ENCODE peak calls at places on chromosomes 7 and 10, in nine cellular contexts. Z is CD8-positive, alpha-beta T cell; D is GM23248; N is K562; K is HCT116; C is small intestine; P is tibial nerve; G is left ventricle myocardium inferior; S is MM.1S. V is an unnamed sample. For H3K36me3 and H3K4me1, the result is how much of the 10 kb centered on the place peaks cover.

GRCh38 chr7:142992427-142992826 is 30.3 kb upstream of the KEL start:
- DNase-seq in G (no peak), K (no peak), Z (no peak), C (no peak), S (peak), P (no peak), D (no peak), N (no peak), V (no peak)

GRCh38 chr7:56099653-56100052 is 6.6 kb downstream of the CHCHD2 start:
- DNase-seq in G (no peak), D (no peak), C (no peak), S (no peak), Z (no peak), K (no peak), P (no peak), N (no peak), V (no peak)

GRCh38 chr10:13834581-13835286 is 248.0 kb downstream of the PRPF18 start:
- DNase-seq in S (no peak), P (no peak), N (no peak), G (no peak), D (no peak), C (no peak), K (no peak), Z (no peak), V (no peak)

GRCh38 chr7:93719546-93719945 is 145.0 kb upstream of the CALCR start:
- DNase-seq in G (no peak), K (no peak), C (no peak), D (peak), S (no peak), N (no peak), P (no peak), Z (no peak), V (no peak)

GRCh38 chr10:117885206-117885605 is 161.5 kb downstream of the RAB11FIP2 start:
- DNase-seq in Z (no peak), C (no peak), P (no peak), D (peak), S (no peak), K (no peak), N (no peak), G (no peak), V (no peak)

GRCh38 chr7:129095258-129095657 is 40.3 kb upstream of the TNPO3 start:
- DNase-seq in Z (peak), D (no peak), C (peak), N (no peak), K (no peak), S (peak), P (no peak), G (no peak), V (no peak)

GRCh38 chr10:17479015-17479615 is 24.7 kb upstream of the ST8SIA6 start:
- DNase-seq in Z (no peak), N (no peak), K (no peak), C (no peak), S (no peak), G (no peak), D (peak), P (no peak), V (no peak)

GRCh38 chr7:80335473-80336232 is 176.2 kb downstream of the GNAT3 start:
- DNase-seq in K (no peak), D (no peak), C (peak), G (no peak), P (no peak), S (no peak), Z (no peak), N (no peak), V (no peak)

GRCh38 chr10:48296699-48297098 is 9.8 kb upstream of the MAPK8 start:
- DNase-seq in G (no peak), D (no peak), N (no peak), C (no peak), K (no peak), Z (no peak), P (no peak), S (no peak), V (no peak)

GRCh38 chr10:118565301-118566075 is 30.0 kb downstream of the PRLHR start:
- DNase-seq in S (no peak), G (no peak), C (no peak), D (no peak), Z (no peak), P (no peak), K (no peak), N (no peak), V (no peak)

GRCh38 chr7:144995495-144995894 is 159.6 kb upstream of the TPK1 start:
- DNase-seq in S (no peak), G (no peak), N (no peak), K (no peak), P (no peak), Z (no peak), D (no peak), C (no peak), V (no peak)

GRCh38 chr10:125061557-125062243 is 98.7 kb downstream of the CTBP2 start:
- DNase-seq in P (no peak), C (no peak), Z (no peak), D (no peak), N (no peak), S (no peak), G (no peak), K (no peak), V (no peak)

GRCh38 chr7:35596061-35596460 is 98.9 kb downstream of the HERPUD2 start:
- DNase-seq in S (no peak), Z (no peak), P (no peak), D (peak), G (no peak), K (no peak), C (peak), N (no peak), V (no peak)

DNA sequence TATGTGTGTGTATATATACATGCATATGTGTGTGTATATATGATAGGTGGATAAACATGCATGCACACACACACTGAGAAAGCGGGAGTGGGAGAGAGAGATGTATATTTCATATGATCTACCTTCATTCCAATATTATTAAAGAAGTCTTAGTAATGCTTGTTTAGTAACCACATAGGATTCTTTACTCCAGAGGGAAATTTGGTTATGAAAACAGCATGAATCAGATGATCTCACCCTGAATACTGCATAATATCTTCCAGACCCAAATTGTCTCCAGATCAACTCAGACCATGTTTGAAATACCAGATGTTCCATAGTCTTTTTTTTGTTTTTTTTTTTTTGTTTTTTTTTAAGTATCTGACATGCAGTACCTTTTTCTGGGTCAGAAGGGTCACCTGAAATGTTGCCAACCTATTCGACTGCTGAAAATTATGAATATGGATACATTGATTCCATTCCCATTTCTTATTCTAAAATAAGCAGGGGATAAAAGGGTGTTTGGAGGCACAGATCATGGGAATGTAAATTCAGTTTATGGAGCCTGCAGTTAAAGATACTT is 17.4 kb downstream of the TES start:
- DNase-seq in C (no peak), P (no peak), G (no peak), K (no peak), S (no peak), D (peak), N (no peak), Z (no peak), V (no peak)
- H3K27ac ChIP-seq in C (no peak), P (no peak), G (peak), K (no peak), S (no peak), D (peak), N (no peak), Z (no peak), V (no peak)

GRCh38 chr7:2518737-2519118 is 846 bp upstream of the LFNG start:
- DNase-seq in K (no peak), N (peak), P (no peak), S (no peak), G (no peak), Z (peak), C (no peak), D (peak), V (no peak)

GRCh38 chr7:2517004-2517403 is 2.6 kb upstream of the LFNG start:
- DNase-seq in C (no peak), Z (no peak), S (no peak), N (no peak), D (peak), K (no peak), P (no peak), G (no peak), V (no peak)

GRCh38 chr7:2519119-2519930 is at the start of gene LFNG:
- DNase-seq in K (peak), G (peak), Z (peak), C (peak), N (peak), S (peak), P (peak), D (peak), V (peak)

GRCh38 chr7:2517678-2518077 is 1.9 kb upstream of the LFNG start:
- DNase-seq in C (no peak), S (no peak), D (peak), K (no peak), G (no peak), Z (no peak), N (no peak), P (no peak), V (no peak)

GRCh38 chr7:2518101-2518500 is 1.5 kb upstream of the LFNG start:
- DNase-seq in Z (peak), S (no peak), G (no peak), N (no peak), C (peak), K (no peak), D (no peak), P (no peak), V (no peak)
- H3K36me3 ChIP-seq in Z (under half), S (under half), G (under half), N (under half), C (under half), K (under half), D (under half), P (under half), V (under half)

GRCh38 chr10:71969929-71970328 is 5.7 kb downstream of the CHST3 start:
- DNase-seq in G (no peak), S (no peak), P (no peak), K (no peak), Z (no peak), D (no peak), C (no peak), N (no peak), V (no peak)
- H3K4me1 ChIP-seq in G (half or more), S (under half), P (under half), K (under half), Z (under half), D (half or more), C (under half), N (under half), V (under half)

DNA sequence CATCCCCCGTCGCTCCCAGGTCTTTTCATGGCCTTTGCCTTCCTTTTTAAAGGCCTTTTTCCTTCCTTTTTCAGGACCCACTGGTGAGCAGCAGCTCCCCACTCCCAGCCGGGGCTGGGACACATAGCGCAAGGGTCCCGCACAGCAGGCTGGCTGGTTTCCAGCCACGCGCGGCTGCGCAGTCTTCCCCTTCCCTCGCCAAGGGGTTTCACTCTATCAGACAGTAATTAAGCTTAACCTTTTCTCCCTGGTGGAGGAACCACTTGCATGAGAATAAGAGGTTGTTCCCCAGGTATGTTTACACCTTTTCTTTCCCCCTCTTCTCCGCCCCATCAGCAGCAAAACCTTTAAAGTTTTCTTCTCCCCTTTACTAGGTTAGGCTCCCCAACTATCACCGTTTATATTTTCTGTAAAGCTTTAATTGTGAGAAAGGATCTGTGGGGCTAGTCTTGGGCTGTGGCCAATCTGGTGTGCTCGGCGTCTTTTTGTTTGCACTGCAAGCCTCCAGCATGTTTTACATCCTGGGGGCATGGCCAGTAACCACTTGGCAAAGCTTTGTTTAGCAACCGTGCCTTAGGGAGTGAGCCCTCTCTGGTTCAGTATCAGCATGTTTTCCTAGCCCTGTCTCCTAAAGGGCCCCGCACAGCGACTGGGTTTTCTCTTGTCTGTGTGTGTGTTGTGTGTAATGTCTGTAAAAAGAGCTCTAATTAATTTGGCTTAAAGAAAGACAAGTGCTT is 219.6 kb downstream of the PHF14 start:
- DNase-seq in K (no peak), D (peak), N (no peak), P (no peak), S (no peak), Z (no peak), C (no peak), G (no peak), V (no peak)
- H3K27ac ChIP-seq in K (no peak), D (peak), N (no peak), P (no peak), S (no peak), Z (no peak), C (no peak), G (peak), V (no peak)

V was measured in CD8-positive, alpha-beta memory T cell.